ENCODE peak calls at places on chromosome 1, in five cellular contexts. V, S, B, R and K are unnamed samples.

GRCh38 chr1:65002156-65002507 is 35.8 kb upstream of the JAK1 start:
- DNase-seq in V (no peak), S (no peak), B (no peak), R (no peak), K (no peak)

GRCh38 chr1:43432907-43433306 is 20.8 kb downstream of the HYI start:
- DNase-seq in S (no peak), V (no peak), B (no peak), R (no peak), K (no peak)

GRCh38 chr1:2049517-2050481 is at the start of gene PRKCZ:
- DNase-seq in V (peak), B (peak), S (peak), R (peak), K (no peak)

GRCh38 chr1:244448279-244449036 is 3.3 kb downstream of the ADSS2 start:
- DNase-seq in R (no peak), S (no peak), V (no peak), B (no peak), K (no peak)

GRCh38 chr1:3473381-3473844 is 18.9 kb downstream of the ARHGEF16 start:
- DNase-seq in B (no peak), R (no peak), S (no peak), V (no peak), K (peak)

GRCh38 chr1:178337091-178337726 is 159.6 kb downstream of the CLEC20A start:
- DNase-seq in V (no peak), S (no peak), B (no peak), R (no peak), K (no peak)

GRCh38 chr1:160080381-160081100 is 797 bp upstream of the KCNJ9 start:
- DNase-seq in S (no peak), R (no peak), V (no peak), B (no peak), K (peak)

GRCh38 chr1:227042292-227042691 is 102.2 kb downstream of the COQ8A start:
- DNase-seq in R (no peak), B (no peak), V (no peak), S (no peak), K (no peak)

GRCh38 chr1:10059329-10059691 is 26.6 kb downstream of the UBE4B start:
- DNase-seq in B (no peak), V (no peak), R (no peak), S (no peak), K (no peak)

GRCh38 chr1:48581256-48581655 is 109.3 kb upstream of the SPATA6 start:
- DNase-seq in V (no peak), B (no peak), R (no peak), S (no peak), K (no peak)

GRCh38 chr1:212430416-212430815 is 2.3 kb upstream of the NENF start:
- DNase-seq in S (no peak), B (no peak), V (no peak), R (no peak), K (no peak)

GRCh38 chr1:204520834-204521709 is 4.9 kb downstream of the MDM4 start:
- DNase-seq in V (no peak), B (no peak), R (peak), S (no peak), K (no peak)

GRCh38 chr1:162627662-162628296 is 4.5 kb upstream of the DDR2 start:
- DNase-seq in R (no peak), B (no peak), S (no peak), V (peak), K (no peak)
- TF ChIP-seq CTCF in R (peak), B (peak), S (peak), V (peak), K (peak)

DNA sequence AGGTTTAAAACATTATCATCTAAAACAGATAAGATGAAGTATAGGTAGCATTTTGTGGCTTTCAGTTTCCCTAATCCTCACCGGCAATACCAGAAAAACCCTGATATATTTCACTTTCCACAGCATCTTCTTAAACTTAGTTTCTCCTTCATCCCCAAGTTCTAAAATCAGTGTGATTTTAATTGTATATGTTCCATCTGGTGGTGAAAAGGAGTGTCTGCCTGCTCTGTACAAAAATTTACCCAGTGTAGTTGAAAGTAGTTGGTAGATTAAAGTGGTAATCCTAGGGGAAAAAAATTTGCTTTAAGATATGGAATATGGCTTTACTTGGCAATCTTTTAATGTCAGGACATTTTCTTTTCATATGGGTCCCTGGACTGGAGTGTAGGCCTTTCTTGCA is 74.3 kb downstream of the CEP350 start:
- DNase-seq in S (no peak), R (no peak), V (no peak), B (no peak), K (no peak)
- TF ChIP-seq CTCF in S (no peak), R (no peak), V (no peak), B (no peak), K (peak)

DNA sequence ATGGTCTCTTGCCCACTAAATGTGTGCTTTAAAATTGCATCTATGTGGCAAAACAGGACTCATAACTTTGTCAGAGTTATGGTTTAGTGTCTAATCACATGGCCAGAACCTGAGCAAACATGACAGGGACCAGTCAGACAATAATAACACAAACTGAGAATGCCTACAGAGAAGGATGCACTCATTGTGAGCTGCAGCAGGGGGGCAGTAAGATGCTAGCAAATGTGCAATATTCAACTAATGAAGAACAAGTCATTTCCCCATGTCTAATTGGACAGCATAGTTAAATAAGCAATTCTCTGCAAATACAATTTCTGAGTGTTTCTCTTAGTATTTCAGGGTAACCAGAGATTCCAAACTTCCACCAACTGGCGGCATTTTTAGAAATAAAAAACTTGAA is 30.8 kb downstream of the SPAG17 start:
- DNase-seq in B (no peak), V (peak), R (no peak), S (no peak), K (no peak)
- TF ChIP-seq CTCF in B (peak), V (no peak), R (peak), S (no peak), K (peak)

GRCh38 chr1:110686188-110686587 is 11.4 kb upstream of the KCNA3 start:
- DNase-seq in V (no peak), B (no peak), R (no peak), S (no peak), K (no peak)
- TF ChIP-seq CTCF in V (no peak), B (no peak), R (peak), S (no peak), K (no peak)